ENCODE peak calls at places on chromosome 4, in ten cellular contexts. A, F, S, E, X, O, W, Q, R and K are unnamed samples.

GRCh38 chr4:29326816-29327215 is 1393.4 kb upstream of the PCDH7 start:
- DNase-seq in A (peak), F (no peak), S (no peak), E (no peak), X (no peak), O (no peak), W (no peak), Q (no peak), R (peak), K (no peak)

GRCh38 chr4:182448281-182449151 is 205.3 kb downstream of the TENM3 start:
- DNase-seq in A (peak), F (peak), S (peak), E (peak), X (peak), O (no peak), W (peak), Q (no peak), R (peak), K (no peak)

GRCh38 chr4:125316781-125317525 is 2.2 kb downstream of the FAT4 start:
- DNase-seq in A (no peak), F (peak), S (peak), E (no peak), X (peak), O (no peak), W (peak), Q (no peak), R (peak), K (no peak)

GRCh38 chr4:88352062-88352461 is 26.6 kb upstream of the HERC6 start:
- DNase-seq in A (no peak), F (no peak), S (no peak), E (no peak), X (peak), O (no peak), W (no peak), Q (no peak), R (peak), K (no peak)

GRCh38 chr4:40838742-40839141 is 89.0 kb downstream of the NSUN7 start:
- DNase-seq in A (no peak), F (no peak), S (no peak), E (no peak), X (no peak), O (no peak), W (no peak), Q (no peak), R (no peak), K (no peak)

GRCh38 chr4:7239101-7239820 is 46.9 kb downstream of the SORCS2 start:
- DNase-seq in A (no peak), F (no peak), S (no peak), E (no peak), X (no peak), O (no peak), W (no peak), Q (no peak), R (no peak), K (no peak)

GRCh38 chr4:168488800-168489404 is 8.0 kb upstream of the PALLD start:
- DNase-seq in A (no peak), F (no peak), S (no peak), E (no peak), X (no peak), O (no peak), W (no peak), Q (no peak), R (no peak), K (no peak)

GRCh38 chr4:7679431-7679830 is 244.7 kb upstream of the PSAPL1 start:
- DNase-seq in A (no peak), F (peak), S (no peak), E (no peak), X (no peak), O (no peak), W (no peak), Q (no peak), R (no peak), K (no peak)

GRCh38 chr4:69092190-69092589 is 4.1 kb upstream of the UGT2B7 start:
- DNase-seq in A (peak), F (no peak), S (no peak), E (no peak), X (no peak), O (no peak), W (no peak), Q (no peak), R (peak), K (no peak)

GRCh38 chr4:125388653-125389052 is 73.9 kb downstream of the FAT4 start:
- DNase-seq in A (no peak), F (no peak), S (no peak), E (no peak), X (peak), O (no peak), W (no peak), Q (no peak), R (peak), K (no peak)

GRCh38 chr4:118803253-118803652 is 32.7 kb downstream of the SEC24D start:
- DNase-seq in A (no peak), F (no peak), S (no peak), E (no peak), X (no peak), O (no peak), W (no peak), Q (no peak), R (no peak), K (no peak)

GRCh38 chr4:151143162-151143561 is 43.7 kb downstream of the RPS3A start:
- DNase-seq in A (no peak), F (no peak), S (no peak), E (no peak), X (no peak), O (no peak), W (no peak), Q (no peak), R (no peak), K (no peak)

GRCh38 chr4:151173751-151174325 is 74.4 kb downstream of the RPS3A start:
- DNase-seq in A (no peak), F (no peak), S (peak), E (no peak), X (no peak), O (no peak), W (no peak), Q (no peak), R (peak), K (no peak)

GRCh38 chr4:25144870-25145481 is 15.3 kb downstream of the SEPSECS start:
- DNase-seq in A (peak), F (no peak), S (no peak), E (peak), X (peak), O (no peak), W (no peak), Q (no peak), R (peak), K (no peak)

GRCh38 chr4:118410143-118410542 is 57.3 kb upstream of the PRSS12 start:
- DNase-seq in A (no peak), F (no peak), S (no peak), E (no peak), X (peak), O (no peak), W (no peak), Q (no peak), R (peak), K (no peak)

GRCh38 chr4:824461-825062 is 1.4 kb downstream of the CPLX1 start:
- DNase-seq in A (no peak), F (peak), S (no peak), E (no peak), X (no peak), O (no peak), W (no peak), Q (no peak), R (no peak), K (no peak)

GRCh38 chr4:186669159-186669720 is 54.4 kb downstream of the FAT1 start:
- DNase-seq in A (no peak), F (no peak), S (peak), E (peak), X (peak), O (no peak), W (no peak), Q (no peak), R (peak), K (no peak)

GRCh38 chr4:27934881-27935280 is 1074.2 kb downstream of the STIM2 start:
- DNase-seq in A (no peak), F (no peak), S (no peak), E (no peak), X (no peak), O (no peak), W (no peak), Q (no peak), R (no peak), K (no peak)